ENCODE peak calls at places on chromosomes 4 and X, in seven cellular contexts. One of them, this sample, is unnamed.

GRCh38 chr4:10144479-10144878 is 27.9 kb upstream of the WDR1 start:
- DNase-seq in fibroblast of lung: no peak
- DNase-seq in activated CD4-positive, alpha-beta T cell treated with anti-CD3 and anti-CD28 coated beads for 24 hours: no peak
- DNase-seq in endothelial cell: no peak
- DNase-seq in AG10803: no peak
- DNase-seq in activated naive CD4-positive, alpha-beta T cell treated with anti-CD3 and anti-CD28 coated beads, Interleukin-2, amount 10 ng/mL, durations not matched to agents 7 days and 5 days: no peak
- DNase-seq in germinal center: no peak
- DNase-seq in this sample: no peak

GRCh38 chr4:142347241-142347640 is 498.9 kb downstream of the INPP4B start:
- DNase-seq in fibroblast of lung: peak
- DNase-seq in activated CD4-positive, alpha-beta T cell treated with anti-CD3 and anti-CD28 coated beads for 24 hours: no peak
- DNase-seq in endothelial cell: no peak
- DNase-seq in AG10803: no peak
- DNase-seq in activated naive CD4-positive, alpha-beta T cell treated with anti-CD3 and anti-CD28 coated beads, Interleukin-2, amount 10 ng/mL, durations not matched to agents 7 days and 5 days: no peak
- DNase-seq in germinal center: no peak
- DNase-seq in this sample: no peak

GRCh38 chr4:129968778-129969177 is 872.8 kb downstream of the C4orf33 start:
- DNase-seq in fibroblast of lung: no peak
- DNase-seq in activated CD4-positive, alpha-beta T cell treated with anti-CD3 and anti-CD28 coated beads for 24 hours: no peak
- DNase-seq in endothelial cell: no peak
- DNase-seq in AG10803: no peak
- DNase-seq in activated naive CD4-positive, alpha-beta T cell treated with anti-CD3 and anti-CD28 coated beads, Interleukin-2, amount 10 ng/mL, durations not matched to agents 7 days and 5 days: no peak
- DNase-seq in germinal center: no peak
- DNase-seq in this sample: no peak

GRCh38 chr4:102387552-102388150 is 42.4 kb upstream of the SLC39A8 start:
- DNase-seq in fibroblast of lung: peak
- DNase-seq in activated CD4-positive, alpha-beta T cell treated with anti-CD3 and anti-CD28 coated beads for 24 hours: no peak
- DNase-seq in endothelial cell: no peak
- DNase-seq in AG10803: no peak
- DNase-seq in activated naive CD4-positive, alpha-beta T cell treated with anti-CD3 and anti-CD28 coated beads, Interleukin-2, amount 10 ng/mL, durations not matched to agents 7 days and 5 days: no peak
- DNase-seq in germinal center: no peak
- DNase-seq in this sample: no peak

GRCh38 chrX:264634-265455 is 16.3 kb upstream of the PLCXD1 start:
- DNase-seq in fibroblast of lung: no peak
- DNase-seq in activated CD4-positive, alpha-beta T cell treated with anti-CD3 and anti-CD28 coated beads for 24 hours: no peak
- DNase-seq in endothelial cell: no peak
- DNase-seq in AG10803: peak
- DNase-seq in activated naive CD4-positive, alpha-beta T cell treated with anti-CD3 and anti-CD28 coated beads, Interleukin-2, amount 10 ng/mL, durations not matched to agents 7 days and 5 days: no peak
- DNase-seq in germinal center: no peak
- DNase-seq in this sample: no peak

GRCh38 chr4:129821073-129821472 is 725.1 kb downstream of the C4orf33 start:
- DNase-seq in fibroblast of lung: no peak
- DNase-seq in activated CD4-positive, alpha-beta T cell treated with anti-CD3 and anti-CD28 coated beads for 24 hours: no peak
- DNase-seq in endothelial cell: no peak
- DNase-seq in AG10803: no peak
- DNase-seq in activated naive CD4-positive, alpha-beta T cell treated with anti-CD3 and anti-CD28 coated beads, Interleukin-2, amount 10 ng/mL, durations not matched to agents 7 days and 5 days: no peak
- DNase-seq in germinal center: no peak
- DNase-seq in this sample: no peak

GRCh38 chr4:152983221-152983620 is 47.1 kb downstream of the FHDC1 start:
- DNase-seq in fibroblast of lung: peak
- DNase-seq in activated CD4-positive, alpha-beta T cell treated with anti-CD3 and anti-CD28 coated beads for 24 hours: no peak
- DNase-seq in endothelial cell: peak
- DNase-seq in AG10803: peak
- DNase-seq in activated naive CD4-positive, alpha-beta T cell treated with anti-CD3 and anti-CD28 coated beads, Interleukin-2, amount 10 ng/mL, durations not matched to agents 7 days and 5 days: no peak
- DNase-seq in germinal center: no peak
- DNase-seq in this sample: no peak

GRCh38 chrX:130204647-130205046 is 32.9 kb downstream of the RAB33A start:
- DNase-seq in fibroblast of lung: no peak
- DNase-seq in activated CD4-positive, alpha-beta T cell treated with anti-CD3 and anti-CD28 coated beads for 24 hours: no peak
- DNase-seq in endothelial cell: no peak
- DNase-seq in AG10803: no peak
- DNase-seq in activated naive CD4-positive, alpha-beta T cell treated with anti-CD3 and anti-CD28 coated beads, Interleukin-2, amount 10 ng/mL, durations not matched to agents 7 days and 5 days: no peak
- DNase-seq in germinal center: no peak
- DNase-seq in this sample: no peak

GRCh38 chrX:44439242-44439641 is 95.8 kb upstream of the EFHC2 start:
- DNase-seq in fibroblast of lung: no peak
- DNase-seq in activated CD4-positive, alpha-beta T cell treated with anti-CD3 and anti-CD28 coated beads for 24 hours: no peak
- DNase-seq in endothelial cell: no peak
- DNase-seq in AG10803: no peak
- DNase-seq in activated naive CD4-positive, alpha-beta T cell treated with anti-CD3 and anti-CD28 coated beads, Interleukin-2, amount 10 ng/mL, durations not matched to agents 7 days and 5 days: no peak
- DNase-seq in germinal center: no peak
- DNase-seq in this sample: no peak

GRCh38 chr4:54959656-54960055 is 165.7 kb downstream of the KDR start:
- DNase-seq in fibroblast of lung: peak
- DNase-seq in activated CD4-positive, alpha-beta T cell treated with anti-CD3 and anti-CD28 coated beads for 24 hours: no peak
- DNase-seq in endothelial cell: no peak
- DNase-seq in AG10803: peak
- DNase-seq in activated naive CD4-positive, alpha-beta T cell treated with anti-CD3 and anti-CD28 coated beads, Interleukin-2, amount 10 ng/mL, durations not matched to agents 7 days and 5 days: no peak
- DNase-seq in germinal center: no peak
- DNase-seq in this sample: no peak

GRCh38 chr4:24995346-24995745 is 35.4 kb downstream of the LGI2 start:
- DNase-seq in fibroblast of lung: no peak
- DNase-seq in activated CD4-positive, alpha-beta T cell treated with anti-CD3 and anti-CD28 coated beads for 24 hours: no peak
- DNase-seq in endothelial cell: no peak
- DNase-seq in AG10803: no peak
- DNase-seq in activated naive CD4-positive, alpha-beta T cell treated with anti-CD3 and anti-CD28 coated beads, Interleukin-2, amount 10 ng/mL, durations not matched to agents 7 days and 5 days: no peak
- DNase-seq in germinal center: no peak
- DNase-seq in this sample: no peak

GRCh38 chrX:48910926-48911406 is 480 bp downstream of the SLC35A2 start:
- DNase-seq in fibroblast of lung: peak
- DNase-seq in activated CD4-positive, alpha-beta T cell treated with anti-CD3 and anti-CD28 coated beads for 24 hours: no peak
- DNase-seq in endothelial cell: no peak
- DNase-seq in AG10803: peak
- DNase-seq in activated naive CD4-positive, alpha-beta T cell treated with anti-CD3 and anti-CD28 coated beads, Interleukin-2, amount 10 ng/mL, durations not matched to agents 7 days and 5 days: no peak
- DNase-seq in germinal center: no peak
- DNase-seq in this sample: no peak

GRCh38 chrX:10485331-10485730 is 135.1 kb downstream of the MID1 start:
- DNase-seq in fibroblast of lung: peak
- DNase-seq in activated CD4-positive, alpha-beta T cell treated with anti-CD3 and anti-CD28 coated beads for 24 hours: no peak
- DNase-seq in endothelial cell: no peak
- DNase-seq in AG10803: peak
- DNase-seq in activated naive CD4-positive, alpha-beta T cell treated with anti-CD3 and anti-CD28 coated beads, Interleukin-2, amount 10 ng/mL, durations not matched to agents 7 days and 5 days: no peak
- DNase-seq in germinal center: no peak
- DNase-seq in this sample: no peak

GRCh38 chrX:134990475-134991473 is at the start of gene SMIM10:
- DNase-seq in fibroblast of lung: peak
- DNase-seq in activated CD4-positive, alpha-beta T cell treated with anti-CD3 and anti-CD28 coated beads for 24 hours: peak
- DNase-seq in endothelial cell: peak
- DNase-seq in AG10803: peak
- DNase-seq in activated naive CD4-positive, alpha-beta T cell treated with anti-CD3 and anti-CD28 coated beads, Interleukin-2, amount 10 ng/mL, durations not matched to agents 7 days and 5 days: peak
- DNase-seq in germinal center: peak
- DNase-seq in this sample: no peak

GRCh38 chrX:137568741-137569469 is 3.0 kb downstream of the ZIC3 start:
- DNase-seq in fibroblast of lung: no peak
- DNase-seq in activated CD4-positive, alpha-beta T cell treated with anti-CD3 and anti-CD28 coated beads for 24 hours: no peak
- DNase-seq in endothelial cell: no peak
- DNase-seq in AG10803: no peak
- DNase-seq in activated naive CD4-positive, alpha-beta T cell treated with anti-CD3 and anti-CD28 coated beads, Interleukin-2, amount 10 ng/mL, durations not matched to agents 7 days and 5 days: no peak
- DNase-seq in germinal center: no peak
- DNase-seq in this sample: peak

GRCh38 chr4:101346312-101346561 is 1.1 kb downstream of the PPP3CA start:
- DNase-seq in fibroblast of lung: no peak
- DNase-seq in activated CD4-positive, alpha-beta T cell treated with anti-CD3 and anti-CD28 coated beads for 24 hours: no peak
- DNase-seq in endothelial cell: no peak
- DNase-seq in AG10803: no peak
- DNase-seq in activated naive CD4-positive, alpha-beta T cell treated with anti-CD3 and anti-CD28 coated beads, Interleukin-2, amount 10 ng/mL, durations not matched to agents 7 days and 5 days: peak
- DNase-seq in germinal center: peak
- DNase-seq in this sample: no peak

GRCh38 chr4:42625366-42625765 is 31.5 kb downstream of the ATP8A1 start:
- DNase-seq in fibroblast of lung: no peak
- DNase-seq in activated CD4-positive, alpha-beta T cell treated with anti-CD3 and anti-CD28 coated beads for 24 hours: no peak
- DNase-seq in endothelial cell: no peak
- DNase-seq in AG10803: no peak
- DNase-seq in activated naive CD4-positive, alpha-beta T cell treated with anti-CD3 and anti-CD28 coated beads, Interleukin-2, amount 10 ng/mL, durations not matched to agents 7 days and 5 days: no peak
- DNase-seq in germinal center: no peak
- DNase-seq in this sample: no peak

GRCh38 chr4:134216436-134216835 is 14.8 kb upstream of the PABPC4L start:
- DNase-seq in fibroblast of lung: peak
- DNase-seq in activated CD4-positive, alpha-beta T cell treated with anti-CD3 and anti-CD28 coated beads for 24 hours: no peak
- DNase-seq in endothelial cell: no peak
- DNase-seq in AG10803: peak
- DNase-seq in activated naive CD4-positive, alpha-beta T cell treated with anti-CD3 and anti-CD28 coated beads, Interleukin-2, amount 10 ng/mL, durations not matched to agents 7 days and 5 days: no peak
- DNase-seq in germinal center: no peak
- DNase-seq in this sample: no peak

GRCh38 chr4:7970031-7970946 is 30.6 kb upstream of the AFAP1 start:
- DNase-seq in fibroblast of lung: peak
- DNase-seq in activated CD4-positive, alpha-beta T cell treated with anti-CD3 and anti-CD28 coated beads for 24 hours: no peak
- DNase-seq in endothelial cell: no peak
- DNase-seq in AG10803: peak
- DNase-seq in activated naive CD4-positive, alpha-beta T cell treated with anti-CD3 and anti-CD28 coated beads, Interleukin-2, amount 10 ng/mL, durations not matched to agents 7 days and 5 days: peak
- DNase-seq in germinal center: no peak
- DNase-seq in this sample: no peak

GRCh38 chr4:168815373-168816345 is 194.4 kb downstream of the CBR4 start:
- DNase-seq in fibroblast of lung: peak
- DNase-seq in activated CD4-positive, alpha-beta T cell treated with anti-CD3 and anti-CD28 coated beads for 24 hours: no peak
- DNase-seq in endothelial cell: no peak
- DNase-seq in AG10803: peak
- DNase-seq in activated naive CD4-positive, alpha-beta T cell treated with anti-CD3 and anti-CD28 coated beads, Interleukin-2, amount 10 ng/mL, durations not matched to agents 7 days and 5 days: no peak
- DNase-seq in germinal center: no peak
- DNase-seq in this sample: no peak

GRCh38 chrX:10620121-10620699 is at the start of gene MID1:
- DNase-seq in fibroblast of lung: peak
- DNase-seq in activated CD4-positive, alpha-beta T cell treated with anti-CD3 and anti-CD28 coated beads for 24 hours: no peak
- DNase-seq in endothelial cell: peak
- DNase-seq in AG10803: peak
- DNase-seq in activated naive CD4-positive, alpha-beta T cell treated with anti-CD3 and anti-CD28 coated beads, Interleukin-2, amount 10 ng/mL, durations not matched to agents 7 days and 5 days: peak
- DNase-seq in germinal center: peak
- DNase-seq in this sample: peak

GRCh38 chr4:85994576-85994975 is 365.3 kb downstream of the MAPK10 start:
- DNase-seq in fibroblast of lung: no peak
- DNase-seq in activated CD4-positive, alpha-beta T cell treated with anti-CD3 and anti-CD28 coated beads for 24 hours: no peak
- DNase-seq in endothelial cell: no peak
- DNase-seq in AG10803: no peak
- DNase-seq in activated naive CD4-positive, alpha-beta T cell treated with anti-CD3 and anti-CD28 coated beads, Interleukin-2, amount 10 ng/mL, durations not matched to agents 7 days and 5 days: no peak
- DNase-seq in germinal center: no peak
- DNase-seq in this sample: no peak

GRCh38 chr4:8332038-8332857 is 62.7 kb downstream of the HTRA3 start:
- DNase-seq in fibroblast of lung: no peak
- DNase-seq in activated CD4-positive, alpha-beta T cell treated with anti-CD3 and anti-CD28 coated beads for 24 hours: no peak
- DNase-seq in endothelial cell: no peak
- DNase-seq in AG10803: no peak
- DNase-seq in activated naive CD4-positive, alpha-beta T cell treated with anti-CD3 and anti-CD28 coated beads, Interleukin-2, amount 10 ng/mL, durations not matched to agents 7 days and 5 days: no peak
- DNase-seq in germinal center: no peak
- DNase-seq in this sample: no peak

GRCh38 chr4:47519239-47519883 is 34.3 kb downstream of the ATP10D start:
- DNase-seq in fibroblast of lung: peak
- DNase-seq in activated CD4-positive, alpha-beta T cell treated with anti-CD3 and anti-CD28 coated beads for 24 hours: no peak
- DNase-seq in endothelial cell: no peak
- DNase-seq in AG10803: no peak
- DNase-seq in activated naive CD4-positive, alpha-beta T cell treated with anti-CD3 and anti-CD28 coated beads, Interleukin-2, amount 10 ng/mL, durations not matched to agents 7 days and 5 days: no peak
- DNase-seq in germinal center: peak
- DNase-seq in this sample: no peak

GRCh38 chr4:110540606-110541440 is 64.9 kb downstream of the ENPEP start:
- DNase-seq in fibroblast of lung: peak
- DNase-seq in activated CD4-positive, alpha-beta T cell treated with anti-CD3 and anti-CD28 coated beads for 24 hours: no peak
- DNase-seq in endothelial cell: no peak
- DNase-seq in AG10803: peak
- DNase-seq in activated naive CD4-positive, alpha-beta T cell treated with anti-CD3 and anti-CD28 coated beads, Interleukin-2, amount 10 ng/mL, durations not matched to agents 7 days and 5 days: no peak
- DNase-seq in germinal center: no peak
- DNase-seq in this sample: no peak

GRCh38 chr4:5361968-5362367 is 310.7 kb downstream of the STK32B start:
- DNase-seq in fibroblast of lung: no peak
- DNase-seq in activated CD4-positive, alpha-beta T cell treated with anti-CD3 and anti-CD28 coated beads for 24 hours: no peak
- DNase-seq in endothelial cell: peak
- DNase-seq in AG10803: no peak
- DNase-seq in activated naive CD4-positive, alpha-beta T cell treated with anti-CD3 and anti-CD28 coated beads, Interleukin-2, amount 10 ng/mL, durations not matched to agents 7 days and 5 days: no peak
- DNase-seq in germinal center: no peak
- DNase-seq in this sample: no peak

GRCh38 chrX:38803609-38804480 is 2.6 kb downstream of the MID1IP1 start:
- DNase-seq in fibroblast of lung: peak
- DNase-seq in activated CD4-positive, alpha-beta T cell treated with anti-CD3 and anti-CD28 coated beads for 24 hours: peak
- DNase-seq in endothelial cell: peak
- DNase-seq in AG10803: peak
- DNase-seq in activated naive CD4-positive, alpha-beta T cell treated with anti-CD3 and anti-CD28 coated beads, Interleukin-2, amount 10 ng/mL, durations not matched to agents 7 days and 5 days: peak
- DNase-seq in germinal center: peak
- DNase-seq in this sample: peak

GRCh38 chrX:6223516-6223915 is 5.2 kb downstream of the NLGN4X start:
- DNase-seq in fibroblast of lung: peak
- DNase-seq in activated CD4-positive, alpha-beta T cell treated with anti-CD3 and anti-CD28 coated beads for 24 hours: no peak
- DNase-seq in endothelial cell: no peak
- DNase-seq in AG10803: no peak
- DNase-seq in activated naive CD4-positive, alpha-beta T cell treated with anti-CD3 and anti-CD28 coated beads, Interleukin-2, amount 10 ng/mL, durations not matched to agents 7 days and 5 days: no peak
- DNase-seq in germinal center: no peak
- DNase-seq in this sample: no peak

GRCh38 chr4:75909331-75909844 is 7.1 kb upstream of the PPEF2 start:
- DNase-seq in fibroblast of lung: no peak
- DNase-seq in activated CD4-positive, alpha-beta T cell treated with anti-CD3 and anti-CD28 coated beads for 24 hours: no peak
- DNase-seq in endothelial cell: no peak
- DNase-seq in AG10803: no peak
- DNase-seq in activated naive CD4-positive, alpha-beta T cell treated with anti-CD3 and anti-CD28 coated beads, Interleukin-2, amount 10 ng/mL, durations not matched to agents 7 days and 5 days: no peak
- DNase-seq in germinal center: no peak
- DNase-seq in this sample: no peak

GRCh38 chr4:186563761-186564160 is 8.4 kb upstream of the MTNR1A start:
- DNase-seq in fibroblast of lung: no peak
- DNase-seq in activated CD4-positive, alpha-beta T cell treated with anti-CD3 and anti-CD28 coated beads for 24 hours: no peak
- DNase-seq in endothelial cell: no peak
- DNase-seq in AG10803: no peak
- DNase-seq in activated naive CD4-positive, alpha-beta T cell treated with anti-CD3 and anti-CD28 coated beads, Interleukin-2, amount 10 ng/mL, durations not matched to agents 7 days and 5 days: no peak
- DNase-seq in germinal center: no peak
- DNase-seq in this sample: no peak

GRCh38 chr4:14743601-14744000 is 258.7 kb upstream of the CPEB2 start:
- DNase-seq in fibroblast of lung: no peak
- DNase-seq in activated CD4-positive, alpha-beta T cell treated with anti-CD3 and anti-CD28 coated beads for 24 hours: no peak
- DNase-seq in endothelial cell: no peak
- DNase-seq in AG10803: peak
- DNase-seq in activated naive CD4-positive, alpha-beta T cell treated with anti-CD3 and anti-CD28 coated beads, Interleukin-2, amount 10 ng/mL, durations not matched to agents 7 days and 5 days: no peak
- DNase-seq in germinal center: no peak
- DNase-seq in this sample: no peak

GRCh38 chrX:7077910-7078245 is 69.6 kb upstream of the STS start:
- DNase-seq in fibroblast of lung: no peak
- DNase-seq in activated CD4-positive, alpha-beta T cell treated with anti-CD3 and anti-CD28 coated beads for 24 hours: no peak
- DNase-seq in endothelial cell: no peak
- DNase-seq in AG10803: no peak
- DNase-seq in activated naive CD4-positive, alpha-beta T cell treated with anti-CD3 and anti-CD28 coated beads, Interleukin-2, amount 10 ng/mL, durations not matched to agents 7 days and 5 days: no peak
- DNase-seq in germinal center: no peak
- DNase-seq in this sample: no peak

This sample was measured in NCI-H1417 treated with DMSO at 0.1 percent for 48 hours.